ENCODE peak calls at places on chromosomes 6 and 20, in eight cellular contexts. G is iPS DF 6.9, E is IMR-90, Q is lower lobe of right lung, X is Peyer's patch, U is prostate gland, T is PC-3, F is heart right ventricle. J is an unnamed sample.
A peak's percentile ranks its signal among the peaks of the same experiment; 100 is the strongest.

GRCh38 chr6:85920782-85921181 is 278.1 kb upstream of the SYNCRIP start:
- DNase-seq in G (no peak), E (no peak), Q (no peak), X (no peak), U (peak; percentile 69), T (peak; percentile 11), F (peak; percentile 9), J (no peak)

GRCh38 chr20:10074513-10074912 is 39.7 kb downstream of the ANKEF1 start:
- DNase-seq in G (no peak), E (peak; percentile 90), Q (no peak), X (no peak), U (no peak), T (peak; percentile 96), F (no peak), J (no peak)

GRCh38 chr6:110566346-110567125 is 90.1 kb upstream of the SLC22A16 start:
- DNase-seq in G (no peak), E (peak; percentile 19), Q (no peak), X (peak; percentile 63), U (no peak), T (no peak), F (no peak), J (no peak)

GRCh38 chr20:38674178-38675133 is 49.8 kb upstream of the SLC32A1 start:
- DNase-seq in G (no peak), E (peak; percentile 47), Q (no peak), X (no peak), U (no peak), T (no peak), F (peak; percentile 13), J (peak; percentile 24)

GRCh38 chr20:40715491-40715890 is 26.5 kb upstream of the MAFB start:
- DNase-seq in G (no peak), E (no peak), Q (no peak), X (no peak), U (no peak), T (no peak), F (no peak), J (no peak)

GRCh38 chr20:61582196-61582923 is 330.3 kb downstream of the CDH4 start:
- DNase-seq in G (no peak), E (no peak), Q (no peak), X (no peak), U (no peak), T (no peak), F (no peak), J (no peak)

GRCh38 chr20:1810926-1811620 is 84.1 kb upstream of the SIRPA start:
- DNase-seq in G (no peak), E (peak; percentile 72), Q (no peak), X (no peak), U (peak; percentile 69), T (no peak), F (no peak), J (no peak)

GRCh38 chr20:33433465-33433864 is 10.1 kb downstream of the SNTA1 start:
- DNase-seq in G (no peak), E (no peak), Q (peak; percentile 60), X (no peak), U (no peak), T (no peak), F (peak; percentile 81), J (no peak)

GRCh38 chr6:159056003-159056402 is 11.2 kb upstream of the TAGAP start:
- DNase-seq in G (no peak), E (no peak), Q (no peak), X (no peak), U (no peak), T (no peak), F (no peak), J (no peak)

GRCh38 chr6:32982702-32983492 is 14.5 kb downstream of the BRD2 start:
- DNase-seq in G (no peak), E (no peak), Q (no peak), X (no peak), U (no peak), T (no peak), F (no peak), J (no peak)

GRCh38 chr6:28134716-28135115 is 7.0 kb upstream of the ZKSCAN8 start:
- DNase-seq in G (no peak), E (no peak), Q (no peak), X (no peak), U (no peak), T (no peak), F (no peak), J (no peak)

GRCh38 chr6:71721642-71722041 is 164.7 kb upstream of the RIMS1 start:
- DNase-seq in G (no peak), E (peak; percentile 12), Q (no peak), X (no peak), U (no peak), T (no peak), F (peak; percentile 22), J (no peak)

GRCh38 chr20:10636326-10636818 is 37.4 kb downstream of the JAG1 start:
- DNase-seq in G (no peak), E (peak; percentile 64), Q (no peak), X (no peak), U (no peak), T (peak; percentile 36), F (peak; percentile 34), J (no peak)

GRCh38 chr20:25251019-25251418 is 3.1 kb downstream of the PYGB start:
- DNase-seq in G (no peak), E (no peak), Q (no peak), X (no peak), U (no peak), T (no peak), F (no peak), J (no peak)
- H3K4me1 ChIP-seq in G (no peaks in the 10 kb centered on the region), E (peaks cover 15% of the 10 kb centered on the region), Q (peaks cover 53% of the 10 kb centered on the region), X (peaks cover 8% of the 10 kb centered on the region), U (peaks cover 40% of the 10 kb centered on the region), T (peaks cover 52% of the 10 kb centered on the region), F (peaks cover 70% of the 10 kb centered on the region), J (peaks cover 5% of the 10 kb centered on the region)

GRCh38 chr20:62975251-62975770 is 22.8 kb downstream of the SLC17A9 start:
- DNase-seq in G (no peak), E (no peak), Q (no peak), X (no peak), U (no peak), T (no peak), F (no peak), J (no peak)

GRCh38 chr20:62971211-62971949 is 18.9 kb downstream of the SLC17A9 start:
- DNase-seq in G (no peak), E (no peak), Q (no peak), X (no peak), U (no peak), T (no peak), F (no peak), J (no peak)

GRCh38 chr20:62972270-62973032 is 19.9 kb downstream of the SLC17A9 start:
- DNase-seq in G (peak; percentile 81), E (peak; percentile 69), Q (peak; percentile 90), X (peak; percentile 89), U (peak; percentile 77), T (peak; percentile 86), F (peak; percentile 85), J (peak; percentile 86)

GRCh38 chr20:62970307-62971210 is 18.1 kb downstream of the SLC17A9 start:
- DNase-seq in G (no peak), E (no peak), Q (no peak), X (no peak), U (no peak), T (no peak), F (no peak), J (no peak)

DNA sequence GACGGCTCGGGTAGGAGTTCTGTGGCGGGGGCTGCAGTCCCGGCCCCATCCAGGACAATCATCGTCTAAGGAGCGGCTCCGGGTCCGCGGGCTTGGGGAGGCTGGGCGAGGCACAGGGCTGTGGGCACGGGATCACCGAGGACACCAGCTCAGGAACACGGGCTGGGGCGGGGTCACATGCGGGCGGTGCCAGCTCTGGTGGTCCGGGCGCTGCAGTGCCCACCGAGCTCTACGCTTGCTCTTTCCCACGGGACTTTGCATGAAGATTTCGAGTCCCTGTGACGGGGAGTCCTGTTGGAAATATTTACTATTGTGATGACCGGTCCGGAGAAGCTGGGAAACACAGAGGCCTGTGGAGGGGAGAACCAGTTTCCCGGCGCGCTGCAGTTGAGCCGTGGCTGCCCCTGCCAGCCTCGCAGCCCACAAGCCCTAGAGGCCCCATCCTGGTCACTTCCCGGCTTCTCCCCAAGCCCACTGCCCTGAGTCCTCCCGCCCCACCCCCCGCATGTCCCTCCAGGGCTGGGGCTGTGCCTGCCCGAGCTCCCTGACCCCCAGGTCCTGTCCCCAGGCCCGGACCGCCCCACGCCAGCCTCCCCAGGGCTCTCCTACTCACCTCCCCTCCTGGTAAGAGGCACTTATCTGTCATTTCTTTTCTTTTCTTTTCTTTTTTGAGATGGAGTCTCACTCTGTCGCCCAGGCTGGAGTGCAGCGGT is 20.7 kb downstream of the SLC17A9 start:
- DNase-seq in G (no peak), E (no peak), Q (no peak), X (no peak), U (no peak), T (no peak), F (no peak), J (no peak)
- H3K4me3 ChIP-seq in G (peak overlapping the region; percentile 5), E (no peak overlapping the region), Q (no peak overlapping the region), X (peak overlapping the region; percentile 42), U (no peak overlapping the region), T (peak overlapping the region; percentile 60), F (no peak overlapping the region), J (no peak overlapping the region)

GRCh38 chr6:151461673-151462072 is 9.7 kb upstream of the RMND1 start:
- DNase-seq in G (no peak), E (no peak), Q (no peak), X (no peak), U (no peak), T (no peak), F (no peak), J (no peak)
- H3K36me3 ChIP-seq in G (peaks cover 9% of the 10 kb centered on the region), E (peaks cover 18% of the 10 kb centered on the region), Q (peaks cover 71% of the 10 kb centered on the region), X (no peaks in the 10 kb centered on the region), U (no peaks in the 10 kb centered on the region), T (peaks cover 8% of the 10 kb centered on the region), F (peaks cover 15% of the 10 kb centered on the region), J (peaks cover 9% of the 10 kb centered on the region)

GRCh38 chr6:42566614-42567208 is 2.9 kb downstream of the UBR2 start:
- DNase-seq in G (no peak), E (no peak), Q (no peak), X (no peak), U (no peak), T (no peak), F (no peak), J (no peak)

GRCh38 chr6:42569102-42570028 is 5.5 kb downstream of the UBR2 start:
- DNase-seq in G (no peak), E (peak; percentile 95), Q (no peak), X (no peak), U (no peak), T (peak; percentile 77), F (no peak), J (no peak)

GRCh38 chr6:42572523-42572922 is 8.7 kb downstream of the UBR2 start:
- DNase-seq in G (no peak), E (no peak), Q (no peak), X (no peak), U (no peak), T (no peak), F (no peak), J (peak; percentile 26)

DNA sequence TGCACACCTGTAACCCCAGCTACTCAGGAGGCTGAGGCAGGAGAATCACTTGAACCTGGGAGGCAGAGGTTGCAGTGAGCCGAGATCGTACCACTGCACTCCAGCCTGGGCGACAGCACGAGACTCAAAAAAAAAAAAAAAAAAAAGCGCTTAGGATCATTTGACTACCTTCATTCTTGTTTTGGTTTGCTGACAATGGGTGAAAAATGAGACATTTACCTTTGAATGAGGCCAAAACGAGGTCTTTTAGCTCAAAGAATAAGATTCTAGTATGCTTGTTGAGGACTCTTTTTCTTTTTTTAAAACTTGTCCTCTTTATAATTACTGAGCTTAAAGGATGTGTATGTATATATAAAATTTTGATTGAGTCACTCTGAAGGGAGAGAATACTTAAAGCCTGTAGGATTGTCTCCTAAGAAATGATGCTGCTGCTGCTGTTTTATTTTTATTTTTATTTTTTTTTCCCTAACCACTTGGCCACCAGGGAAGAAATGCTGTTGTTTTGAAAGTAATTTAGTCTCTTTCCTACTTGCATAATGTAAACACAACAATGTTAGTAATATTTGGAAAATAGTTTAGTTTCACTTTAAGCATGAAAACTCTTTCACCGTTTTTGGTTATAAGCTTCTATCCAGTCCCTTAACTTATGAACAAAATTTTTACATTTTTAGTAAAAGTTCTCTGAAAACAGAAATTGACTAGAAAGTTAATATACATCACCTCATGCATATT is 7.9 kb downstream of the UBR2 start:
- DNase-seq in G (no peak), E (no peak), Q (no peak), X (no peak), U (no peak), T (no peak), F (no peak), J (no peak)
- H3K4me1 ChIP-seq in G (no peaks in the 10 kb centered on the region), E (no peaks in the 10 kb centered on the region), Q (peaks cover 49% of the 10 kb centered on the region), X (no peaks in the 10 kb centered on the region), U (no peaks in the 10 kb centered on the region), T (peaks cover 15% of the 10 kb centered on the region), F (peaks cover 80% of the 10 kb centered on the region), J (peaks cover 26% of the 10 kb centered on the region)